ENCODE peak calls at places on chromosomes 1 and 21, in nine cellular contexts. Q, S, C, Z, T, F, X, G and Y are unnamed samples.

GRCh38 chr1:101738475-101738874 is 258.3 kb downstream of the OLFM3 start:
- DNase-seq in C (peak), G (peak), T (no peak), F (no peak), Q (no peak), X (no peak), S (no peak), Z (no peak), Y (no peak)

GRCh38 chr1:201153474-201154388 is 543 bp downstream of the TMEM9 start:
- DNase-seq in S (no peak), Z (no peak), F (no peak), G (peak), X (no peak), C (no peak), T (no peak), Q (peak), Y (no peak)

GRCh38 chr1:219882116-219882515 is 46.2 kb downstream of the SLC30A10 start:
- DNase-seq in Q (no peak), S (no peak), Z (no peak), T (no peak), X (no peak), G (no peak), F (no peak), C (no peak), Y (no peak)

GRCh38 chr1:221801773-221802516 is 60.1 kb upstream of the DUSP10 start:
- DNase-seq in S (no peak), F (no peak), C (peak), X (no peak), T (no peak), G (peak), Q (no peak), Z (no peak), Y (no peak)

GRCh38 chr1:116904791-116905320 is 4.9 kb upstream of the PTGFRN start:
- DNase-seq in Z (no peak), T (no peak), Q (no peak), C (no peak), S (no peak), X (no peak), F (no peak), G (no peak), Y (no peak)

GRCh38 chr1:48536477-48536876 is 64.5 kb upstream of the SPATA6 start:
- DNase-seq in C (no peak), Q (no peak), F (no peak), T (no peak), G (no peak), Z (no peak), X (no peak), S (no peak), Y (no peak)

GRCh38 chr1:162161921-162162550 is 92.5 kb downstream of the NOS1AP start:
- DNase-seq in G (no peak), X (no peak), S (no peak), C (no peak), Q (no peak), F (no peak), T (no peak), Z (no peak), Y (no peak)

GRCh38 chr1:247551716-247552115 is 2.8 kb downstream of the GCSAML start:
- DNase-seq in S (no peak), Q (no peak), G (peak), X (no peak), Z (no peak), T (no peak), F (no peak), C (peak), Y (no peak)

GRCh38 chr1:23592209-23592905 is 33.1 kb upstream of the ID3 start:
- DNase-seq in S (no peak), X (peak), G (no peak), T (no peak), C (no peak), Q (no peak), F (no peak), Z (no peak), Y (no peak)

GRCh38 chr1:1431845-1432565 is 3.5 kb upstream of the VWA1 start:
- DNase-seq in Z (peak), S (peak), F (peak), G (no peak), T (no peak), X (no peak), C (no peak), Q (no peak), Y (no peak)

GRCh38 chr1:157965584-157965983 is 27.9 kb upstream of the KIRREL1 start:
- DNase-seq in F (no peak), S (no peak), X (no peak), Q (no peak), Z (no peak), G (no peak), C (no peak), T (no peak), Y (no peak)

GRCh38 chr1:112021263-112021662 is 31.8 kb upstream of the KCND3 start:
- DNase-seq in X (no peak), C (no peak), G (no peak), S (no peak), T (no peak), F (no peak), Q (no peak), Z (no peak), Y (no peak)

GRCh38 chr21:27572681-27573080 is 605.8 kb upstream of the ADAMTS5 start:
- DNase-seq in C (peak), G (peak), T (no peak), S (no peak), F (no peak), Z (no peak), X (no peak), Q (no peak), Y (no peak)

GRCh38 chr1:40029608-40030007 is 10.9 kb upstream of the CAP1 start:
- DNase-seq in T (no peak), G (no peak), S (no peak), Z (no peak), F (no peak), Q (no peak), X (no peak), C (no peak), Y (no peak)

GRCh38 chr1:17729909-17730308 is 25.2 kb upstream of the ACTL8 start:
- DNase-seq in Q (no peak), C (no peak), X (no peak), G (no peak), S (no peak), T (no peak), F (no peak), Z (no peak), Y (no peak)

GRCh38 chr21:21439761-21440160 is 441.6 kb downstream of the NCAM2 start:
- DNase-seq in G (peak), T (no peak), Q (no peak), X (no peak), S (no peak), Z (no peak), F (no peak), C (no peak), Y (no peak)

GRCh38 chr1:211625040-211625439 is 46.1 kb upstream of the SLC30A1 start:
- DNase-seq in G (peak), S (no peak), Z (peak), F (no peak), T (no peak), Q (no peak), C (peak), X (no peak), Y (no peak)
- TF ChIP-seq CTCF in G (peak), S (no peak), Z (peak), F (peak), T (no peak), Q (no peak), C (peak), X (peak), Y (no peak)

DNA sequence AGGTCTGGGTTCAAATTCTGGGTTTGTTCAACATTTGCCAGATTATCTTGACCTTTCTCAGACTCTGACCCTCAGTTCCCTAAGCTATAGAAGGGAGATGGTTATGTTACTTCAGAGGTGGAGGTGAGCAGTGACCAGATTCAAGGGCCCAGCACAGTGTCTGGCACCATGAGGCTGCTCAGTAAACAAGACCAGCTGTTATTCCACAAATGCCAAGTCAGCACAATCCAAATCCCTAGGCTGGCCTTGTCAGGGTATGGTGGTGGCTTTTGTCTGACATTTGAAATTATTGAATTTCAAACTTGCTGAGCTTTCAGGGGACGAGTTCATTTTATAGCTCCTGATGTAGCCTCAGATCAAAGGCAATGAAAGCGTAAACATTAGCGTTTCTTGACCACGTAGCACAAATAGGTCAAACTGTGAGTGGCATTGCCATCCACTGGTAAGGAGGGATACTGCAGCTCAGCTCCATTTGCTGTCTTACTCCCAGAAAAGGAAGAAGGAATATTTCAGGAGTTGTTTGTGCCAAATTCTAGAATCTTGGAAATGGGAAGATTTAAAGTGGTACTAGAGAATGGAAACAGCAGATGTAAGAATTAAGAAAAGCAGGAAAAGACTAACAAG is 94.3 kb upstream of the EDN2 start:
- DNase-seq in T (no peak), C (peak), Q (no peak), G (peak), X (no peak), F (no peak), S (peak), Z (no peak), Y (no peak)
- TF ChIP-seq CTCF in T (no peak), C (peak), Q (peak), G (peak), X (peak), F (peak), S (peak), Z (peak), Y (no peak)

DNA sequence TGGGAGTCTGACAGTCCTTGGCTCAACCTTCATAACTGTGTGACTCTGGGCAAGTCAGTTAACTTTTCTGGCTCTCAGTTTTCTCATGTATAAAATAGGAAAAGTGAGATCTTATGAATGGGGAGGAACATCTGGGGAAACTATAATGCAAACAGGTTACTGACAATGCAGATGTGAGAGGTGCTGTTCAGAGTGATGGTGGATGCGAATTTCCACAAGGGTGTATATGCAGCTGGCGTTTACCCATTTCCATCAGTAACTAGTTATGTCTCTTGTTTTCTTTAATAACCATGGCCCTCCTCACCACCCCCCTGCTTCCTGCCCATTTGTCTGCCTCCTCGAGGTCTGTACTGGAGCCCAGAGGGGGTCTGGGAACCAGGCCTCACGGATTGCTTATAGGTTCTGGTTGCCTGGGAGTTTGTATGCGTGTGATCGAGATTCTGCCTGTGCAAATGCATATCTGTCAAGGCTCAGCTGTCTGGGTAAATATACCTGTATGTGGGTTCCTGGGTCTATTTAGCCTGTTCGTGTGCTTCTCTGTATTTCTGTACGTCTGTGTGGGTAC is 44.4 kb downstream of the AHDC1 start:
- DNase-seq in C (no peak), Q (no peak), G (no peak), S (no peak), X (no peak), T (no peak), F (no peak), Z (no peak), Y (no peak)
- TF ChIP-seq CTCF in C (no peak), Q (no peak), G (no peak), S (no peak), X (no peak), T (no peak), F (no peak), Z (no peak), Y (no peak)

GRCh38 chr1:169487153-169487552 is 1.4 kb upstream of the SLC19A2 start:
- DNase-seq in F (no peak), X (no peak), T (no peak), C (no peak), Q (no peak), G (no peak), Z (no peak), S (no peak), Y (no peak)

GRCh38 chr1:169486281-169486904 is 649 bp upstream of the SLC19A2 start:
- DNase-seq in F (no peak), G (peak), Z (no peak), X (no peak), C (no peak), T (no peak), S (no peak), Q (no peak), Y (no peak)

GRCh38 chr1:169484683-169485426 is 889 bp downstream of the SLC19A2 start:
- DNase-seq in T (no peak), S (peak), C (peak), G (peak), Z (peak), F (peak), X (no peak), Q (peak), Y (no peak)

GRCh38 chr1:169484107-169484506 is 1.6 kb downstream of the SLC19A2 start:
- DNase-seq in X (no peak), G (peak), C (no peak), Z (no peak), F (no peak), Q (no peak), T (no peak), S (no peak), Y (no peak)

GRCh38 chr1:169485427-169486280 is at the start of gene SLC19A2:
- DNase-seq in G (peak), S (peak), F (peak), T (peak), X (peak), Z (peak), C (peak), Q (peak), Y (peak)
- TF ChIP-seq CTCF in G (peak), S (peak), F (peak), T (no peak), X (peak), Z (peak), C (peak), Q (peak), Y (no peak)

GRCh38 chr1:152960452-152961044 is 9.9 kb upstream of the SPRR4 start:
- DNase-seq in C (no peak), Z (no peak), S (no peak), T (no peak), F (no peak), G (no peak), Q (no peak), X (no peak), Y (no peak)
- TF ChIP-seq CTCF in C (no peak), Z (no peak), S (no peak), T (no peak), F (no peak), G (no peak), Q (peak), X (peak), Y (no peak)

DNA sequence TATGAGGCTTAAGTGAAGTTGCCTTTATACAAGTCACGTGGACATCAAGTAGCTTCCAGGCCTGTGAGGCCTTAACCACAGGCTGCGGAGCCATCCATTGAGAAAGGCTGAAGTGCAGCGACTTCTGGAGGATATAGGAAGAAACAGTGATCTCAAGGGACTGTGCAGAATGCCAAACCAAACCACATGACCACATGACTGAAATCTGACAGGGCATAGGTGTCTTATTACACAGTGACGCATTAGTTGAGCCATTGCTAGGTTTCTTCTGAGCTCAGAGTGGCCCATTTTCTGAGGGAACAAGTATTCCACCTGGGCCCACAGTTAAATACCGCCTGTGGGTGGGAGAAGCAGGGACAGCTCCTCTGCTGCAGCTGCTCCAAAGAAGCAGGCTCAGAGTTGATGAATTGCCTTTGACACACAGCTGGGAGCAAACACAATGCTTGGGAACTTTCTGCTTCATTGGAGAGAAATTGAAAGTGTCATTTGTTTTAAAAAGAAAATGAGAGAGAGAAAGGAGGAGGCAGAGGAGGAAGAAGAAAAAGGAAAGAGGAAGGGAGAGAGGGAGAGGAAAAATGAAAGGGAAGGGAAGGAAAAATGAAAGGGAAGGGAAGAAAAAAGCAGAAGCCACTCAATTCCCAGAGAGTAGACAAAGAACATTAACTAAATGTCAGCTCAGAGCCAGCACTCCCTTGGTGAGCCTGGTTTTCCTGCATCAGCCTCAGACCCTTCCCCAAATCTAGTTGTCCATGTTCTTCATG is 94.4 kb downstream of the COLGALT2 start:
- DNase-seq in T (no peak), Z (no peak), C (peak), X (no peak), G (peak), F (no peak), S (peak), Q (no peak), Y (no peak)
- TF ChIP-seq CTCF in T (no peak), Z (no peak), C (peak), X (no peak), G (peak), F (no peak), S (no peak), Q (no peak), Y (no peak)

GRCh38 chr1:248696261-248696660 is 6.3 kb downstream of the OR14I1 start:
- DNase-seq in G (no peak), Q (no peak), T (no peak), Z (no peak), X (no peak), S (peak), F (no peak), C (no peak), Y (no peak)
- TF ChIP-seq CTCF in G (no peak), Q (no peak), T (no peak), Z (no peak), X (no peak), S (no peak), F (peak), C (no peak), Y (no peak)